ENCODE peak calls at places on chromosome 2, in four cellular contexts. M is H1, L is GM12878, N is K562. D is an unnamed sample.

GRCh38 chr2:128580988-128581848 is 262.6 kb upstream of the HS6ST1 start:
- DNase-seq in N (no peak), L (no peak), M (no peak), D (no peak)

GRCh38 chr2:234518986-234519642 is 22.2 kb upstream of the ARL4C start:
- DNase-seq in N (no peak), M (no peak), L (no peak), D (no peak)

GRCh38 chr2:153106802-153107477 is 371.6 kb downstream of the RPRM start:
- DNase-seq in N (no peak), L (peak; percentile 1), M (no peak), D (no peak)

GRCh38 chr2:3168230-3168891 is 209.3 kb downstream of the EIPR1 start:
- DNase-seq in M (no peak), L (no peak), N (no peak), D (peak; percentile 55)

GRCh38 chr2:23492941-23493340 is 108.0 kb downstream of the KLHL29 start:
- DNase-seq in M (no peak), L (no peak), N (no peak), D (no peak)

GRCh38 chr2:238580486-238580885 is 153.8 kb downstream of the ASB1 start:
- DNase-seq in M (no peak), N (no peak), L (no peak), D (no peak)

GRCh38 chr2:82120120-82120519 is 1815.6 kb upstream of the LRRTM1 start:
- DNase-seq in N (no peak), L (no peak), M (no peak), D (no peak)

GRCh38 chr2:676647-677055 is 555 bp downstream of the TMEM18 start:
- DNase-seq in L (peak; percentile 91), N (peak; percentile 96), M (no peak), D (peak; percentile 99)

GRCh38 chr2:231129216-231129615 is 4.4 kb upstream of the HTR2B start:
- DNase-seq in N (no peak), M (no peak), L (no peak), D (no peak)

GRCh38 chr2:143259368-143259958 is 130.2 kb downstream of the ARHGAP15 start:
- DNase-seq in N (peak; percentile 19), L (peak; percentile 36), M (peak; percentile 61), D (peak; percentile 37)

GRCh38 chr2:188805229-188805628 is 168.9 kb upstream of the COL3A1 start:
- DNase-seq in L (no peak), N (no peak), M (no peak), D (no peak)

GRCh38 chr2:126527836-126528490 is 128.0 kb upstream of the GYPC start:
- DNase-seq in M (peak; percentile 79), L (peak; percentile 11), N (peak; percentile 47), D (peak; percentile 38)

GRCh38 chr2:234577191-234577590 is 80.3 kb upstream of the ARL4C start:
- DNase-seq in N (no peak), M (no peak), L (no peak), D (no peak)

GRCh38 chr2:43360137-43360536 is 133.7 kb upstream of the ZFP36L2 start:
- DNase-seq in N (no peak), L (no peak), M (no peak), D (no peak)

GRCh38 chr2:95121150-95121494 is 486 bp downstream of the MRPS5 start:
- DNase-seq in M (no peak), N (no peak), L (peak; percentile 8), D (no peak)

GRCh38 chr2:70103531-70104061 is 16.3 kb downstream of the PCBP1 start:
- DNase-seq in L (no peak), N (no peak), M (no peak), D (no peak)

GRCh38 chr2:134218928-134219707 is 34.8 kb upstream of the MGAT5 start:
- DNase-seq in M (no peak), N (no peak), L (no peak), D (no peak)

GRCh38 chr2:43311276-43311675 is 84.9 kb upstream of the ZFP36L2 start:
- DNase-seq in N (no peak), L (no peak), M (no peak), D (no peak)

GRCh38 chr2:30255026-30255425 is 23.7 kb downstream of the LBH start:
- DNase-seq in L (no peak), N (no peak), M (no peak), D (no peak)

GRCh38 chr2:235043762-235044500 is 92.1 kb downstream of the SH3BP4 start:
- DNase-seq in N (no peak), L (no peak), M (no peak), D (no peak)

GRCh38 chr2:68974251-68974650 is at the start of gene GKN1:
- DNase-seq in N (no peak), M (no peak), L (no peak), D (no peak)

GRCh38 chr2:28442328-28442727 is 49.7 kb downstream of the FOSL2 start:
- DNase-seq in M (no peak), N (no peak), L (no peak), D (no peak)

GRCh38 chr2:127650785-127651380 is 4.9 kb downstream of the GPR17 start:
- DNase-seq in M (no peak), N (no peak), L (no peak), D (no peak)

GRCh38 chr2:225488743-225489142 is 89.2 kb downstream of the NYAP2 start:
- DNase-seq in L (no peak), N (no peak), M (no peak), D (no peak)

GRCh38 chr2:43073373-43073772 is 153.0 kb downstream of the ZFP36L2 start:
- DNase-seq in N (peak; percentile 70), L (no peak), M (no peak), D (no peak)

GRCh38 chr2:196482119-196483065 is 157.1 kb upstream of the CCDC150 start:
- DNase-seq in M (no peak), L (no peak), N (no peak), D (no peak)

GRCh38 chr2:237604960-237605359 is 14.4 kb upstream of the RAB17 start:
- DNase-seq in L (no peak), N (no peak), M (no peak), D (no peak)

GRCh38 chr2:196990092-196990491 is 63.6 kb upstream of the PGAP1 start:
- DNase-seq in N (no peak), M (no peak), L (no peak), D (no peak)

GRCh38 chr2:45743531-45744391 is 92.3 kb downstream of the PRKCE start:
- DNase-seq in N (no peak), M (no peak), L (no peak), D (peak; percentile 79)

GRCh38 chr2:232231514-232231913 is 147.0 kb upstream of the ALPP start:
- DNase-seq in N (no peak), L (no peak), M (peak; percentile 53), D (no peak)

GRCh38 chr2:141968377-141968920 is 162.4 kb downstream of the LRP1B start:
- DNase-seq in L (no peak), N (no peak), M (no peak), D (no peak)

GRCh38 chr2:204529795-204530463 is 15.3 kb upstream of the PARD3B start:
- DNase-seq in M (no peak), N (no peak), L (peak; percentile 8), D (no peak)
- TF ChIP-seq NRF1 in M (no peak), N (no peak), L (no peak), D (no peak)

DNA sequence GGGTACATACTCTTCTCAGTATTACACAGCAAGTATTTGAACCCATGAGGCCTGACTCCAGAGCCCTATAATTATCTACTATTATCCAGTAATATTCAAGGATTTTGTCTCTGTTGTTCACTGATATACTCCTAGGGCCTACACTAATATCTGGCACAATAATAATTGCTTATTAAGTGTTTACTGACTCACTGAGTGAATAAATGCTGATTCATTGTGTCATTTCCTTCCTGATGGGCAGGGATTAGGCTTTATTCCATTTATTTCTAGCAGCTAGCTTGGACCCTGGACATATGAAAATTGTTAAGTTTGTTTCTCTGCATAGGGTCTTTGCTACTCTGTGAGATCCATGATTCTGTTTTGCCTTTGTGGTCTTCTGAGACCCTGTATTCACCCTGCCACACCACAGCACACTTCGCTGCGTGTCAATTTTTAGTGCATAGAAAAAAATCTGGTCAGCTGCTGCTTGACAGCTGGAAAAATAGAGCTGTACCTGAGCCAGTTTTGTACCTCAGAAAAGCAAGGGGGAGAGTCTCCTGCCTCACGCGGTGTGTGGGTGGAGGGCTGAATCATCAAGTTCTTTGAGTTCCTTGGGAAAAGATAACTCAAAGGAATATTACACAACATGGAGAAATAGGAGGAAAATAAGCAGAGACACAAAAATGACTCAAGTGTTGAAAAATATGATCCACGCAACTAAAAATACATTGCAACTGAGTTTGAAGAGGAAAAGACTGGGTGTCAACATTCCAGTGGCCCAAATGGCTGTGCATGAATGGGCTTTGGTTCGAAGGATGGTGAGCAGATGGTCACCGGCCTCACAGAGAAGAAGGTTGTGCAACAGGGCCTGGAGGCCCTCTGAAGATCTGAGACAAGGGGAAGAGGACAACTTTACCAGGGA is 18.9 kb upstream of the DPP4 start:
- DNase-seq in N (no peak), M (no peak), L (no peak), D (no peak)
- TF ChIP-seq NRF1 in N (no peak), M (no peak), L (no peak), D (no peak)

GRCh38 chr2:19695706-19696105 is 206.1 kb downstream of the TTC32 start:
- DNase-seq in M (no peak), L (no peak), N (no peak), D (no peak)

GRCh38 chr2:19688059-19688458 is 213.7 kb downstream of the TTC32 start:
- DNase-seq in N (no peak), M (no peak), L (no peak), D (no peak)

GRCh38 chr2:19689769-19690168 is 212.0 kb downstream of the TTC32 start:
- DNase-seq in L (no peak), M (no peak), N (no peak), D (no peak)

GRCh38 chr2:19690429-19690828 is 211.4 kb downstream of the TTC32 start:
- DNase-seq in M (no peak), N (no peak), L (no peak), D (no peak)

DNA sequence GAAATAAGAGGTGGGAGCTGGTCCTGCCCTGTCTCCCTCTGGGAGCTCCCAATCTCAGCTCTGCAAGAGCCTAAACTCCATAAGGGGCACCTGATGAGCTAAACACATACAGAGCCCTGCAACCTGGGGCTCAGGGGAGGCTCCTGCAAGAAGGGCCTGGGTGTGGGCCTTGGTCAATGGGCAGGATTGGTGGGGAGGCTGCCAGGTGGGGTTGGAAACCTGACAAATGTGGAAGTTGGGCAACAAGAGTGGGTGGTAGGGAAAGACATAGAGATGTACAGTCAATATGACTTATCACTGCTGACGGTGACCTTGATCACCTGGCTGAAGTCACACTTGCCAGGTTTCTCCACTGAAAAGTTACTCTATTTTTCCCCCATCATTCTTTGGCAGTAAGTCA is 209.9 kb downstream of the TTC32 start:
- DNase-seq in M (no peak), L (no peak), N (no peak), D (no peak)
- TF ChIP-seq NRF1 in M (no peak), L (no peak), N (no peak), D (no peak)

GRCh38 chr2:48467637-48468036 is 62.3 kb upstream of the STON1 start:
- DNase-seq in L (no peak), N (no peak), M (no peak), D (no peak)
- TF ChIP-seq NRF1 in L (no peak), N (no peak), M (no peak), D (no peak)

D was measured in SK-N-SH.